ENCODE peak calls at places on chromosomes 2 and 18, in six cellular contexts. Q is AG10803; K is lower lobe of right lung; O is mesothelial cell of epicardium; H is neural crest cell; M is CD8-positive, alpha-beta T cell. I is an unnamed sample.

GRCh38 chr18:26540041-26540628 is 8.2 kb downstream of the KCTD1 start:
- DNase-seq in M (no peak), H (no peak), K (no peak), O (no peak), Q (peak), I (peak)

GRCh38 chr2:171287606-171288005 is 126.9 kb upstream of the TLK1 start:
- DNase-seq in Q (peak), K (no peak), M (no peak), H (no peak), O (no peak), I (peak)

GRCh38 chr2:127012215-127012614 is 94.7 kb downstream of the BIN1 start:
- DNase-seq in M (no peak), H (no peak), Q (peak), K (no peak), O (no peak), I (peak)

GRCh38 chr2:205259131-205259530 is 423.2 kb upstream of the NRP2 start:
- DNase-seq in Q (no peak), K (no peak), O (no peak), M (no peak), H (no peak), I (no peak)

GRCh38 chr2:27016801-27017325 is 15.9 kb upstream of the TMEM214 start:
- DNase-seq in O (no peak), M (peak), H (peak), K (peak), Q (peak), I (peak)

GRCh38 chr2:72378737-72379346 is 231.2 kb upstream of the CYP26B1 start:
- DNase-seq in Q (no peak), H (no peak), O (no peak), M (no peak), K (no peak), I (no peak)

GRCh38 chr2:120344991-120345975 is 653 bp upstream of the INHBB start:
- DNase-seq in Q (no peak), K (no peak), H (peak), O (no peak), M (no peak), I (no peak)

GRCh38 chr18:8603663-8604520 is 5.3 kb upstream of the RAB12 start:
- DNase-seq in O (no peak), K (no peak), M (no peak), H (no peak), Q (no peak), I (no peak)

GRCh38 chr2:174631009-174631981 is 33.7 kb upstream of the WIPF1 start:
- DNase-seq in M (no peak), K (no peak), Q (peak), H (no peak), O (no peak), I (peak)

GRCh38 chr2:240249423-240250149 is 109.1 kb upstream of the OTOS start:
- DNase-seq in H (peak), K (peak), O (no peak), M (peak), Q (no peak), I (no peak)

GRCh38 chr18:24219561-24220317 is 80.9 kb downstream of the CABYR start:
- DNase-seq in M (no peak), H (no peak), O (no peak), K (no peak), Q (no peak), I (no peak)

GRCh38 chr2:137192366-137193315 is 427.3 kb downstream of the THSD7B start:
- DNase-seq in M (no peak), Q (peak), O (no peak), H (no peak), K (no peak), I (peak)

GRCh38 chr2:42223822-42224268 is 54.7 kb downstream of the EML4 start:
- DNase-seq in O (no peak), H (no peak), M (no peak), K (no peak), Q (peak), I (peak)

GRCh38 chr18:7272268-7273049 is 41.6 kb downstream of the LRRC30 start:
- DNase-seq in M (no peak), H (peak), Q (peak), K (peak), O (no peak), I (peak)

GRCh38 chr18:74064510-74064909 is 83.1 kb downstream of the FBXO15 start:
- DNase-seq in M (no peak), K (no peak), O (no peak), Q (no peak), H (no peak), I (no peak)

GRCh38 chr2:145864501-145864900 is 1344.6 kb upstream of the ZEB2 start:
- DNase-seq in H (no peak), Q (no peak), O (no peak), M (no peak), K (no peak), I (no peak)

GRCh38 chr18:10147199-10147598 is 233.4 kb downstream of the VAPA start:
- DNase-seq in H (no peak), K (no peak), Q (no peak), M (no peak), O (no peak), I (no peak)

GRCh38 chr2:126543081-126543480 is 112.9 kb upstream of the GYPC start:
- DNase-seq in M (no peak), H (no peak), K (no peak), O (no peak), Q (no peak), I (peak)

GRCh38 chr2:116264872-116265271 is 1549.6 kb upstream of the DDX18 start:
- DNase-seq in O (no peak), H (no peak), K (no peak), M (no peak), Q (no peak), I (no peak)

GRCh38 chr2:155431004-155431507 is 732.6 kb downstream of the KCNJ3 start:
- DNase-seq in M (no peak), O (no peak), Q (no peak), K (no peak), H (no peak), I (no peak)

GRCh38 chr18:58112174-58112573 is 68.1 kb downstream of the NEDD4L start:
- DNase-seq in K (no peak), H (no peak), Q (no peak), M (no peak), O (no peak), I (no peak)

GRCh38 chr2:167480986-167481309 is 592.7 kb downstream of the XIRP2 start:
- DNase-seq in O (no peak), K (no peak), Q (no peak), M (no peak), H (no peak), I (no peak)

GRCh38 chr2:15485949-15486348 is 75.2 kb downstream of the NBAS start:
- DNase-seq in K (no peak), M (no peak), H (peak), Q (no peak), O (no peak), I (no peak)

GRCh38 chr2:181790716-181791649 is 100.5 kb upstream of the ITPRID2 start:
- DNase-seq in Q (peak), O (no peak), M (peak), H (no peak), K (no peak), I (peak)

GRCh38 chr2:176552456-176553135 is 283.4 kb downstream of the MTX2 start:
- DNase-seq in K (no peak), O (no peak), H (no peak), M (no peak), Q (peak), I (peak)

GRCh38 chr2:120436885-120437603 is 91.1 kb downstream of the INHBB start:
- DNase-seq in H (no peak), Q (peak), M (no peak), O (no peak), K (no peak), I (peak)

GRCh38 chr18:62525611-62526010 is 2.8 kb downstream of the ZCCHC2 start:
- DNase-seq in Q (no peak), M (no peak), O (no peak), K (no peak), H (no peak), I (no peak)

GRCh38 chr2:124995185-124995912 is 970.3 kb downstream of the CNTNAP5 start:
- DNase-seq in O (no peak), K (no peak), H (no peak), M (no peak), Q (no peak), I (no peak)

GRCh38 chr2:219433666-219434467 is 776 bp upstream of the SPEG start:
- DNase-seq in O (no peak), M (no peak), Q (peak), K (no peak), H (no peak), I (peak)
- TF ChIP-seq CTCF in O (no peak), M (no peak), Q (peak), K (no peak), H (peak), I (peak)

GRCh38 chr2:29309090-29310054 is 194.2 kb downstream of the CLIP4 start:
- DNase-seq in O (no peak), K (no peak), H (peak), M (peak), Q (peak), I (peak)
- TF ChIP-seq CTCF in O (peak), K (peak), H (peak), M (peak), Q (peak), I (peak)

GRCh38 chr2:74333896-74334586 is 9.2 kb downstream of the SLC4A5 start:
- DNase-seq in K (no peak), M (no peak), O (no peak), H (no peak), Q (no peak), I (no peak)

GRCh38 chr2:74328573-74328972 is 14.6 kb downstream of the SLC4A5 start:
- DNase-seq in H (no peak), K (no peak), O (no peak), M (no peak), Q (no peak), I (no peak)

GRCh38 chr2:74334931-74335333 is 8.3 kb downstream of the SLC4A5 start:
- DNase-seq in K (peak), O (peak), H (peak), Q (peak), M (peak), I (peak)

GRCh38 chr2:74332550-74333174 is 10.6 kb downstream of the SLC4A5 start:
- DNase-seq in O (no peak), Q (peak), M (no peak), H (no peak), K (no peak), I (no peak)

GRCh38 chr2:74333175-74333574 is 10.0 kb downstream of the SLC4A5 start:
- DNase-seq in O (no peak), Q (peak), M (no peak), K (no peak), H (no peak), I (peak)
- TF ChIP-seq CTCF in O (no peak), Q (peak), M (no peak), K (peak), H (peak), I (peak)

DNA sequence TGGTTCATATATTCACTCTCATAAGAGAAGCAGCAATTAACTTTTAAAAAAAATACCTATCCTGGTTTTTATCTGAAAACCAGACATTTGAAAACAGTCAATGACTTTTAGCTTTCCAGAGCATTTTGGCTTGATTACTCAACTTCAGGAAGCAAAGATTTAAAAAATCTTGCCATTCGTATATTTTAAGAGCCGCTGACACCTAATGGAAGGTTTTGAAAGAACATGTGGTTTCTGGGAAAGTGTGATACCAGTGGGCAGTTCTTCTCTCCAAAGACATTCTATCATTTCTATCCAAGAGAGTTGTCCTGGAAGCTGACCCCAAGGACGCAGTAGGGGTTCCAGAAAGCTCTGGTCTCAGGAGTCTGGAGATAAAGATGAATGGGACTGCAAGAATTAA is 234.7 kb downstream of the TTC32 start:
- DNase-seq in O (no peak), M (no peak), K (no peak), H (no peak), Q (peak), I (peak)
- TF ChIP-seq CTCF in O (no peak), M (no peak), K (no peak), H (peak), Q (peak), I (peak)